ENCODE peak calls at places on chromosomes 12 and 14, in five cellular contexts. F is stomach; Y is CD8-positive, alpha-beta memory T cell; M is GM23338; R is HepG2. T is an unnamed sample.

GRCh38 chr12:81136519-81136918 is 58.6 kb downstream of the ACSS3 start:
- DNase-seq in F (no peak), Y (no peak), M (no peak), R (no peak), T (no peak)

GRCh38 chr14:76236172-76237130 is 84.7 kb downstream of the GPATCH2L start:
- DNase-seq in F (no peak), Y (no peak), M (no peak), R (no peak), T (no peak)

GRCh38 chr12:54734196-54734950 is 86.2 kb upstream of the DCD start:
- DNase-seq in F (peak; percentile 49), Y (no peak), M (no peak), R (no peak), T (no peak)

GRCh38 chr12:77754086-77754485 is 76.6 kb upstream of the NAV3 start:
- DNase-seq in F (no peak), Y (no peak), M (no peak), R (no peak), T (no peak)

GRCh38 chr12:10638728-10639127 is 25.3 kb upstream of the MAGOHB start:
- DNase-seq in F (no peak), Y (no peak), M (no peak), R (no peak), T (no peak)

GRCh38 chr12:52025301-52026172 is 18.8 kb downstream of the TAMALIN start:
- DNase-seq in F (peak; percentile 90), Y (peak; percentile 80), M (peak; percentile 93), R (peak; percentile 80), T (peak; percentile 87)

GRCh38 chr12:43979450-43979849 is 143.6 kb downstream of the TMEM117 start:
- DNase-seq in F (no peak), Y (no peak), M (no peak), R (no peak), T (no peak)

GRCh38 chr12:111303531-111303930 is 65.4 kb downstream of the PHETA1 start:
- DNase-seq in F (no peak), Y (no peak), M (no peak), R (no peak), T (no peak)

GRCh38 chr14:60590907-60591510 is 58.3 kb downstream of the SIX1 start:
- DNase-seq in F (no peak), Y (no peak), M (peak; percentile 38), R (no peak), T (no peak)

GRCh38 chr14:95137804-95138167 is 19.5 kb downstream of the DICER1 start:
- DNase-seq in F (peak; percentile 36), Y (no peak), M (no peak), R (no peak), T (no peak)

GRCh38 chr12:67630373-67631088 is 18.0 kb upstream of the DYRK2 start:
- DNase-seq in F (peak; percentile 45), Y (peak; percentile 93), M (peak; percentile 73), R (peak; percentile 10), T (no peak)

GRCh38 chr14:67919259-67919658 is 99.7 kb downstream of the RAD51B start:
- DNase-seq in F (no peak), Y (no peak), M (peak; percentile 40), R (no peak), T (no peak)

GRCh38 chr12:108839011-108839889 is 18.1 kb downstream of the SSH1 start:
- DNase-seq in F (no peak), Y (no peak), M (no peak), R (no peak), T (peak; percentile 73)

GRCh38 chr12:96167492-96167891 is 26.7 kb upstream of the ELK3 start:
- DNase-seq in F (no peak), Y (no peak), M (no peak), R (no peak), T (no peak)

GRCh38 chr14:23922545-23922944 is 31.0 kb upstream of the DHRS4 start:
- DNase-seq in F (no peak), Y (no peak), M (no peak), R (no peak), T (no peak)

GRCh38 chr12:92735131-92735721 is 32.4 kb downstream of the PLEKHG7 start:
- DNase-seq in F (no peak), Y (no peak), M (peak; percentile 2), R (no peak), T (no peak)

GRCh38 chr14:31943217-31943616 is 133.9 kb upstream of the ARHGAP5 start:
- DNase-seq in F (no peak), Y (no peak), M (no peak), R (no peak), T (no peak)

GRCh38 chr14:82009076-82009475 is 475.4 kb upstream of the SEL1L start:
- DNase-seq in F (no peak), Y (no peak), M (peak; percentile 67), R (no peak), T (no peak)

GRCh38 chr12:64256166-64256800 is 34.2 kb upstream of the KICS2 start:
- DNase-seq in F (no peak), Y (peak; percentile 40), M (peak; percentile 83), R (peak; percentile 49), T (no peak)

GRCh38 chr12:26130728-26131127 is 5.9 kb upstream of the BHLHE41 start:
- DNase-seq in F (no peak), Y (no peak), M (no peak), R (no peak), T (no peak)

GRCh38 chr12:121829250-121829918 is 25.6 kb downstream of the SETD1B start:
- DNase-seq in F (no peak), Y (no peak), M (no peak), R (no peak), T (no peak)

GRCh38 chr14:102183922-102184677 is 44.4 kb downstream of the WDR20 start:
- DNase-seq in F (no peak), Y (no peak), M (no peak), R (no peak), T (no peak)

GRCh38 chr12:24596768-24597388 is 352.0 kb downstream of the BCAT1 start:
- DNase-seq in F (no peak), Y (no peak), M (peak; percentile 74), R (peak; percentile 24), T (no peak)

GRCh38 chr12:95322335-95322734 is 104.7 kb downstream of the VEZT start:
- DNase-seq in F (no peak), Y (no peak), M (no peak), R (no peak), T (no peak)

GRCh38 chr12:43332977-43333649 is 218.9 kb downstream of the ADAMTS20 start:
- DNase-seq in F (no peak), Y (no peak), M (no peak), R (no peak), T (no peak)

GRCh38 chr14:89587128-89587420 is 170.0 kb upstream of the FOXN3 start:
- DNase-seq in F (no peak), Y (no peak), M (no peak), R (no peak), T (no peak)

GRCh38 chr12:65209655-65210043 is 40.3 kb downstream of the LEMD3 start:
- DNase-seq in F (no peak), Y (no peak), M (no peak), R (no peak), T (no peak)

GRCh38 chr12:99658950-99659349 is 11.4 kb downstream of the GARIN6 start:
- DNase-seq in F (no peak), Y (no peak), M (peak; percentile 11), R (no peak), T (no peak)

GRCh38 chr14:104582649-104583048 is 3.1 kb downstream of the C14orf180 start:
- DNase-seq in F (peak; percentile 68), Y (no peak), M (no peak), R (no peak), T (peak; percentile 54)
- H3K4me1 ChIP-seq in F (peaks cover 56% of the 10 kb centered on the region), Y (no peaks in the 10 kb centered on the region), M (no peaks in the 10 kb centered on the region), R (peaks cover 3% of the 10 kb centered on the region), T (peaks cover 72% of the 10 kb centered on the region)

GRCh38 chr14:73616831-73617230 is 4.5 kb downstream of the ACOT6 start:
- DNase-seq in F (no peak), Y (no peak), M (no peak), R (no peak), T (no peak)

GRCh38 chr14:73610692-73611091 is 1.6 kb upstream of the ACOT6 start:
- DNase-seq in F (no peak), Y (no peak), M (peak; percentile 58), R (peak; percentile 90), T (no peak)

GRCh38 chr14:73613046-73613383 is 698 bp downstream of the ACOT6 start:
- DNase-seq in F (no peak), Y (no peak), M (no peak), R (no peak), T (no peak)

GRCh38 chr14:73612339-73613045 is at the start of gene ACOT6:
- DNase-seq in F (peak; percentile 66), Y (peak; percentile 70), M (peak; percentile 94), R (peak; percentile 79), T (peak; percentile 69)

GRCh38 chr14:73613419-73613963 is 1.2 kb downstream of the ACOT6 start:
- DNase-seq in F (no peak), Y (no peak), M (no peak), R (peak; percentile 58), T (no peak)
- H3K4me3 ChIP-seq in F (peak overlapping the region; percentile 64), Y (peak overlapping the region; percentile 75), M (peak overlapping the region; percentile 74), R (peak overlapping the region; percentile 61), T (peak overlapping the region; percentile 71)

GRCh38 chr12:129161511-129161910 is 308.2 kb downstream of the GLT1D1 start:
- DNase-seq in F (no peak), Y (no peak), M (no peak), R (no peak), T (no peak)
- H3K4me1 ChIP-seq in F (no peaks in the 10 kb centered on the region), Y (no peaks in the 10 kb centered on the region), M (peaks cover 3% of the 10 kb centered on the region), R (no peaks in the 10 kb centered on the region), T (no peaks in the 10 kb centered on the region)

GRCh38 chr14:58280954-58281787 is 17.2 kb upstream of the ARID4A start:
- DNase-seq in F (no peak), Y (no peak), M (no peak), R (no peak), T (no peak)
- H3K4me3 ChIP-seq in F (no peak overlapping the region), Y (no peak overlapping the region), M (no peak overlapping the region), R (no peak overlapping the region), T (peak overlapping the region; percentile 4)

GRCh38 chr14:99560946-99561683 is 42.9 kb downstream of the CCDC85C start:
- DNase-seq in F (peak; percentile 79), Y (no peak), M (no peak), R (no peak), T (no peak)
- H3K4me1 ChIP-seq in F (peaks cover 64% of the 10 kb centered on the region), Y (no peaks in the 10 kb centered on the region), M (peaks cover 11% of the 10 kb centered on the region), R (peaks cover 90% of the 10 kb centered on the region), T (peaks cover 24% of the 10 kb centered on the region)

DNA sequence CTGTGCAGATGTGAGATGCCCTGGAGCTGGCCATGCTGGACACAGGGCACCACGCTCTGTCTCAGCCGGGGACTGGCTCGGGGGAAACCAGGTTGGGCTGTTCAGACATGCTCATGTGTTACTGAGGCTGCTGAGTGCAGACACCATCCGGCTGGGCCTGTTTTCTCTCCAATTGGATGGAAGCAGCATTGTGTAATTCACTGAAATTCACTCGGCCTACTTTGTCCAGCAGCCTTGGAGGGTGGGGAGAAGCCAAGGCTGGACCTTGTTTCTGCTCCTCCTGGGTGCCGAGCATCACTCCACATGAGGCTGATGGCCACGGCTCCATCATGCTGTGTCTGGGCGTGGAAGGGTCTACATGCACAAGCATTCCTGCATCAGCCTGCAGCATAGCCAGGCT is 130.7 kb downstream of the SMOC1 start:
- DNase-seq in F (no peak), Y (no peak), M (no peak), R (no peak), T (no peak)
- H3K4me3 ChIP-seq in F (no peak overlapping the region), Y (no peak overlapping the region), M (no peak overlapping the region), R (no peak overlapping the region), T (no peak overlapping the region)

T was measured in tibial artery.